ENCODE peak calls at places on chromosomes 13 and 19, in four cellular contexts. B, E, C and Q are unnamed samples.
A peak's percentile ranks its signal among the peaks of the same experiment; 100 is the strongest.

GRCh38 chr13:58619396-58620113 is 988.0 kb downstream of the PCDH17 start:
- DNase-seq in B (no peak), E (no peak), C (no peak), Q (peak; percentile 60)

GRCh38 chr19:19627716-19628498 is at the start of gene LPAR2:
- DNase-seq in B (peak; percentile 35), E (no peak), C (no peak), Q (peak; percentile 96)

GRCh38 chr19:34712606-34713261 is 21.3 kb upstream of the ZNF181 start:
- DNase-seq in B (peak; percentile 77), E (peak; percentile 23), C (peak; percentile 82), Q (peak; percentile 55)

GRCh38 chr13:50893211-50893852 is 16.3 kb upstream of the RNASEH2B start:
- DNase-seq in B (no peak), E (no peak), C (no peak), Q (peak; percentile 59)

GRCh38 chr13:102394158-102395053 is 7.4 kb downstream of the FGF14 start:
- DNase-seq in B (peak; percentile 65), E (peak; percentile 47), C (no peak), Q (peak; percentile 95)

GRCh38 chr19:8401981-8402411 is 11.1 kb upstream of the MARCHF2 start:
- DNase-seq in B (no peak), E (no peak), C (no peak), Q (no peak)

GRCh38 chr19:14441041-14441938 is 8.2 kb downstream of the PKN1 start:
- DNase-seq in B (no peak), E (no peak), C (no peak), Q (peak; percentile 57)

GRCh38 chr13:78309497-78310180 is 293.7 kb downstream of the POU4F1 start:
- DNase-seq in B (no peak), E (no peak), C (no peak), Q (no peak)

GRCh38 chr19:4373601-4374441 is 26.5 kb downstream of the SH3GL1 start:
- DNase-seq in B (no peak), E (no peak), C (no peak), Q (no peak)

GRCh38 chr13:43880930-43881329 is 1.2 kb downstream of the LACC1 start:
- DNase-seq in B (no peak), E (no peak), C (no peak), Q (no peak)

GRCh38 chr13:51148223-51148951 is 37.3 kb upstream of the C13orf42 start:
- DNase-seq in B (no peak), E (no peak), C (no peak), Q (peak; percentile 27)

GRCh38 chr13:77022341-77022740 is 4.6 kb downstream of the FBXL3 start:
- DNase-seq in B (no peak), E (no peak), C (no peak), Q (no peak)
- TF ChIP-seq PBX3 in B (no peak), E (no peak), C (no peak), Q (no peak)

GRCh38 chr19:42280761-42281174 is 11.7 kb downstream of the CIC start:
- DNase-seq in B (no peak), E (no peak), C (no peak), Q (peak; percentile 58)
- TF ChIP-seq PBX3 in B (no peak), E (no peak), C (no peak), Q (no peak)

DNA sequence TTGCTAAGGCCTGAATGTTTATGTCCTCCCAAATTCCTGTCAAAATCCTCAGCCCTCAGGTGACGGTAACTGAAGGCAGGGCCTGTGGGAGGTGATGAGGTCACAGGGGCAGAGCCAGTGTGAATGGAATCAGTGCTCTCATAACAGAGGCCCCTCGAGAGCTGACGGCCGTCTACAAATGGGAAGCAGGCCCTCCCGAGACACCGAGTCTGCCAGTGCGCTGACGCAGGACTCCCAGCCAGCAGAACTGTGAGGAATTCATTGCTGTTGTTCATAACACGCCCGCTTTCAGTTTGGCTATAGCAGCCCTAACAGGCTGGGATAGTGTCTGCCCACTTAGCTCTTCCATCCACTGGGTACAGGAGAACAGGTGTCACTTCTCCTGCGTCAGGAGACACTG is 41.2 kb downstream of the CARS2 start:
- DNase-seq in B (no peak), E (no peak), C (no peak), Q (no peak)
- TF ChIP-seq PBX3 in B (no peak), E (no peak), C (no peak), Q (no peak)

DNA sequence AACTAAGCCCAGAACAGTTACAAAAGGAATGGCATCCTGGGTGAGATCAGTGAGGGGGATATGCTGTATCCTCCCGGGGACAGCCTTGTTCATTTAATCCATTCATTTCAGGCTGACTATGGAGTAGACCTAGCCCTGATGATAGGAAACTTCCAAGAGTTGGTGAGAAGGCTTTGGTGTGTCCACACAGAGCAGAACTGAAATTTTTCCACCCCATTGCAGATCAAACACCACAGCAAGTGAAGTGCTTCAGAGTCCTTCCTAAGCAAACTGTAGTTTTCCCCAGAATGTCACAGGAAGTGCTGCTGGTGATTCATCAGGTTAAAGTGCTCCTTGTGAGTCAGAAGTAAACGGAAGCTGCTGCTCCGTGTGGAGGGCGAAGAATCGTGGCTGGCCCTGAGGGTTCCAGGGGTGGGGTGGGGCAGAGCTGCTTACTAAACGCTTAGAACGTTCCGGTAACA is 113.2 kb downstream of the TEX26 start:
- DNase-seq in B (peak; percentile 74), E (peak; percentile 37), C (peak; percentile 69), Q (no peak)
- TF ChIP-seq PBX3 in B (no peak), E (no peak), C (no peak), Q (peak; percentile 69)

DNA sequence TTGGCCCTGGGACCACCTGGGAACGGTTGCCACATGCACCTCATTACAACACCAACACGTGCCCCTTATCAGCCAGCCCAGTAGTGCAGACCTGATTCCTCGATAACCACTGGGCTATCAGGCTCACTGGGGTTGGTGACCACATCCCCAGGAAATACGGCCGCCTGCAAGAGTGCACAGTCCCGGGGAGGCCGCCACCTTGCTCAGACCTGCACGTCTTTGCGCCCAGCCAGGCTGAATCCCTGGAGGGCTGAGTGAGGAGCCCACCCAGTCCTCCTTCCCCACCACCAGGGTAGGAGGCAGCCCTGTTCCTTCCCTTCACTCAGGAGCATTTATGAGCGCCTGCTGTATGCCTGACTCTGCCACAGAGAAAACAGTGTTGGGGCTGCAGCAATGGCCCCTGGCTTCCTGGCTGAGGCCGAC is 67.8 kb downstream of the CEBPG start:
- DNase-seq in B (no peak), E (no peak), C (no peak), Q (no peak)
- TF ChIP-seq PBX3 in B (no peak), E (no peak), C (no peak), Q (no peak)

GRCh38 chr13:35976126-35976525 is 155.1 kb downstream of the DCLK1 start:
- DNase-seq in B (no peak), E (no peak), C (no peak), Q (no peak)

GRCh38 chr13:35984287-35984686 is 146.9 kb downstream of the DCLK1 start:
- DNase-seq in B (no peak), E (no peak), C (no peak), Q (no peak)

GRCh38 chr13:35978607-35979316 is 152.4 kb downstream of the DCLK1 start:
- DNase-seq in B (peak; percentile 12), E (no peak), C (peak; percentile 42), Q (peak; percentile 54)

GRCh38 chr13:35983206-35983605 is 148.0 kb downstream of the DCLK1 start:
- DNase-seq in B (no peak), E (no peak), C (no peak), Q (no peak)

DNA sequence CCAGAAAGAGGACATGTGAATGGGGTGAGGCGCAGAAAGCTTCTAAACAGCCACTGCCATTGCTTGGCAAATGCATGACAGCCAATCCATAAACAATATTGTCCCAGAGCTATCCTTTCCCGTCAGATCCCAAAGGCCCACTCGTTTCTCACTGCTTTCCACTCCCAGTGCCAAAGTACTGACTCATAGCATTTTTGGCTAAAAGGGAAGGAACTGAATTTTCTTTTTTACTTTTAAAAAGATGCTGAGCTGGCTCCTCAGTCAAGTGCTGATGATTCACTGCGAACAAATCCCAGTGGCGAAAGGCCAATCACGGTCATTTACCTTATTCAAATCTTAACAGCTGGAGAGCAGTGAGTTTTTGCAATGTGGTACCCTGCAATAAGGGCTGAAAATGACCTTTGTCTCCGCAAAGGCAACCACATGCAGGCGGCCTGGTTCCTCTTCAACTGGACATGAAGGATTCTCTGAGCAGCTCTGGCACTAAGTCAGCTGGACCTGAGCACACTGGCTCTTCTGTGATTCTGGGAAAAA is 151.7 kb downstream of the DCLK1 start:
- DNase-seq in B (no peak), E (no peak), C (no peak), Q (no peak)
- TF ChIP-seq PBX3 in B (no peak), E (no peak), C (no peak), Q (peak; percentile 66)

GRCh38 chr13:46202188-46202795 is 9.4 kb upstream of the LRRC63 start:
- DNase-seq in B (no peak), E (no peak), C (no peak), Q (no peak)
- TF ChIP-seq PBX3 in B (no peak), E (no peak), C (no peak), Q (no peak)

DNA sequence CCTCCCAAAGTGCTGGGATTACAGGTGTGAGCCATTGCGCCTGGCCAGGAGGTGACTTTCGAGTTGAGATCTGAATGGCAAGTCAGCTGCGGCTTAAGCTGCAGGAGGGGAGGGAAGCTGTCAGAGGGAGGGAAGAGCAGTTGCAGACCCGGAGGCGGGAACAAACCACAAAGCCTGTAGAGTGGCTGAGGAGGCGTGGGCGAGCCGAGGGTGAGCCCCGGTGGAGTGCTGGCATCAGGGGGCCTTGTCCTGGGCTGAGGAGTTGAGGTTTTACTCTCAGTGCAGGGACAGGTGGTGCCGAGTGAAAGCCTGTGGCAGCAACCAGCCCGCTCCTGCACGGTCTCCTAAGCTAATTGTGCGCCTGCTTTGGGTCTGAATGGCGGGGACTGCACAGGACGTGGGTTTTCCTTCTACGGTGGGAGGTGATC is 24.2 kb downstream of the PPP1R37 start:
- DNase-seq in B (no peak), E (peak; percentile 73), C (no peak), Q (no peak)
- TF ChIP-seq PBX3 in B (no peak), E (no peak), C (no peak), Q (no peak)

GRCh38 chr13:62510906-62511655 is 1095.4 kb upstream of the PCDH20 start:
- DNase-seq in B (no peak), E (peak; percentile 26), C (no peak), Q (no peak)

DNA sequence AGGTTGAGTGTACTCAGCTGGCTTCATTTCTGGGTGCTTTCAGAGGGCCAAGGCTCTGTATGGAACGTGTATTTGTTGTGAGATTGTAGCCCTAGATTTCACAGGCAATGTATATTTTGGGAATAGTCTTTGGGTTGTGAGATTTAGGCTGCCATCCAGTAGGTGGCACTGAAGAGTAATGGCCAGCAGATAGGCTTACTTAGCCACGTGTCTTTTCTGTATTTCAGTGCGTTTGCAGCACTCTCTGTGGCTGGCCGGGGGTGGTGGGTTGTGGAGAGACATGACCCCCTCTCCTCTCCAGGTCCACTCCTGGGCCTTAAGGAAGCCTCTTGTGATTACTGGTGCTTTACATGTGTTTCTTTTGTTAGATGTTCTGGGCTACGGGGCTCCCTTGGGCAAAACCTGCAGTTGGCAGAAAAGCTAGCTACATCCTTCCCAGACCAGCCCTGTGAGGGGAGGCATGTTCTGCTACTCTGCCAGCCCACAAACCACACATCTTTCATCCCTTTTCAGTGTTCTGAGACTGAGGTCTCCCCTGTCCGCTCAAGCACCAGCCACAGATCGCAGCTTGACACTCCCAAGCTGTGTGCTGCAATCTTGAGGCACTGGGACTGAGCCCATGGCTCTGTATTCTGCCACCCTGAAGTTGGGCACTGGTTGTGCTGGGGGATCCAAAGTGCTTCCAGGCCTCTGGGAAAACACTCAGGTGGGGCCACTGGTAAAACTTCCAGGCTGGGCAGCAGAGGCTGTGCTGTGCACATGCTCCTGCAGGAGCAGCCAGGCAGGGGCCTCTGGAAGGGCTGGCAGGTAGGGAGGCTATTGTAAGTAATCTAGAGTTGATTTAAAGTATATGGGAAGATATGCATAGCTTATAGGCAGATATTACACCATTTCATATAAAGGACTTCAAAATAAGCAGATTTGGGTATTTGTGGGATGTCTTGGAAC is 1096.8 kb upstream of the PCDH20 start:
- DNase-seq in B (peak; percentile 1), E (peak; percentile 24), C (peak; percentile 29), Q (peak; percentile 23)
- TF ChIP-seq PBX3 in B (no peak), E (no peak), C (no peak), Q (no peak)